ENCODE peak calls at places on chromosomes 3 and 15, in five cellular contexts. W, J, S, G and T are unnamed samples.

GRCh38 chr15:63895787-63896218 is 62.1 kb upstream of the HERC1 start:
- DNase-seq in W (no peak), J (no peak), S (no peak), G (no peak), T (no peak)

GRCh38 chr3:43160664-43161063 is 54.8 kb upstream of the POMGNT2 start:
- DNase-seq in W (no peak), J (no peak), S (no peak), G (no peak), T (no peak)

GRCh38 chr3:145578465-145578864 is 582.5 kb downstream of the PLOD2 start:
- DNase-seq in W (no peak), J (no peak), S (no peak), G (peak), T (no peak)

GRCh38 chr3:24497942-24498341 is 3.3 kb upstream of the THRB start:
- DNase-seq in W (no peak), J (no peak), S (no peak), G (no peak), T (no peak)

GRCh38 chr15:51363391-51363790 is 21.9 kb downstream of the GLDN start:
- DNase-seq in W (no peak), J (no peak), S (no peak), G (no peak), T (no peak)

GRCh38 chr15:36844453-36845094 is 255.8 kb downstream of the MEIS2 start:
- DNase-seq in W (no peak), J (no peak), S (no peak), G (peak), T (no peak)

GRCh38 chr3:100769693-100770092 is 60.4 kb downstream of the TFG start:
- DNase-seq in W (no peak), J (no peak), S (no peak), G (no peak), T (no peak)

GRCh38 chr3:182717216-182717615 is 76.1 kb upstream of the ATP11B start:
- DNase-seq in W (no peak), J (no peak), S (no peak), G (no peak), T (no peak)

GRCh38 chr3:87036671-87037070 is 45.7 kb upstream of the VGLL3 start:
- DNase-seq in W (no peak), J (no peak), S (no peak), G (no peak), T (no peak)

GRCh38 chr3:98518816-98519215 is 3.9 kb downstream of the CLDND1 start:
- DNase-seq in W (no peak), J (no peak), S (no peak), G (no peak), T (no peak)

GRCh38 chr3:84980011-84980410 is 21.2 kb downstream of the CADM2 start:
- DNase-seq in W (no peak), J (no peak), S (no peak), G (no peak), T (no peak)

GRCh38 chr15:49831206-49831965 is 210.5 kb downstream of the DTWD1 start:
- DNase-seq in W (no peak), J (no peak), S (no peak), G (peak), T (no peak)

GRCh38 chr3:172309059-172309458 is 139.2 kb downstream of the GHSR start:
- DNase-seq in W (no peak), J (no peak), S (no peak), G (no peak), T (no peak)

GRCh38 chr3:165389653-165390052 is 193.5 kb upstream of the SLITRK3 start:
- DNase-seq in W (no peak), J (no peak), S (no peak), G (no peak), T (no peak)

GRCh38 chr3:120143676-120144075 is 49.4 kb upstream of the GSK3B start:
- DNase-seq in W (no peak), J (no peak), S (no peak), G (no peak), T (no peak)

GRCh38 chr3:170999737-171000242 is 26.7 kb downstream of the SLC2A2 start:
- DNase-seq in W (no peak), J (no peak), S (no peak), G (no peak), T (no peak)

GRCh38 chr15:39079296-39079834 is 501.5 kb upstream of the THBS1 start:
- DNase-seq in W (no peak), J (no peak), S (no peak), G (no peak), T (no peak)

GRCh38 chr3:138441256-138441655 is 6.8 kb downstream of the ESYT3 start:
- DNase-seq in W (no peak), J (no peak), S (no peak), G (no peak), T (no peak)

GRCh38 chr15:36465304-36465703 is 114.1 kb upstream of the CDIN1 start:
- DNase-seq in W (no peak), J (no peak), S (no peak), G (no peak), T (no peak)

GRCh38 chr3:32216172-32216783 is 22.2 kb upstream of the CMTM8 start:
- DNase-seq in W (no peak), J (no peak), S (no peak), G (no peak), T (no peak)

GRCh38 chr15:90004671-90005070 is 3.5 kb downstream of the ZNF710 start:
- DNase-seq in W (no peak), J (no peak), S (no peak), G (peak), T (no peak)

GRCh38 chr3:126447456-126448106 is 28.1 kb downstream of the ZXDC start:
- DNase-seq in W (no peak), J (no peak), S (no peak), G (peak), T (peak)

GRCh38 chr3:14405120-14405885 is 2.9 kb downstream of the SLC6A6 start:
- DNase-seq in W (no peak), J (no peak), S (no peak), G (no peak), T (no peak)

GRCh38 chr3:178203152-178203551 is 333.1 kb upstream of the KCNMB2 start:
- DNase-seq in W (no peak), J (no peak), S (no peak), G (no peak), T (no peak)

GRCh38 chr3:55246016-55246415 is 241.1 kb downstream of the WNT5A start:
- DNase-seq in W (no peak), J (no peak), S (no peak), G (no peak), T (no peak)

GRCh38 chr15:31390777-31391486 is 64.3 kb downstream of the KLF13 start:
- DNase-seq in W (no peak), J (no peak), S (no peak), G (peak), T (peak)

GRCh38 chr15:77527831-77528231 is 104.9 kb downstream of the LINGO1 start:
- DNase-seq in W (no peak), J (no peak), S (no peak), G (peak), T (no peak)

GRCh38 chr3:59313365-59313764 is 263.5 kb upstream of the CFAP20DC start:
- DNase-seq in W (peak), J (peak), S (peak), G (no peak), T (no peak)
- TF ChIP-seq CTCF in W (peak), J (peak), S (no peak), G (no peak), T (peak)

DNA sequence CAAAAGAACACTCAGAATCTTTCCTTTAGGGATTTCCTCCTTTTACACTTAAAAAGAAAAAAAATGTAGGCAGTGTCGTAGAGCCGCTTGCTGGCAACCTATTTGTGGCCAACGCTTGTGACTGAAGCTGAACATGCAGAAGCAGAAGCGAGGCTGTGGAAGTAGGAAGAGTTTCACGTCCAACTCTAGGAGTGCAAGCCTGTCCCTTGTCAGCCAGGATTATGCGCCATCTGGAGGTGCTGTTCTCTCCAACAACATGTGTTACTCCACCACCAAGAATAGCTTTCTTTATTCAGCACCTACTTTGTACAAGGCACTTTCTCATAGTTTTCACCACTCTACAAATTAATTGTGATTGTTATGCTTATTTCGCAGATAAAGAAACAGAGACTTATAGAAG is 223.2 kb upstream of the LMCD1 start:
- DNase-seq in W (no peak), J (peak), S (no peak), G (no peak), T (no peak)
- TF ChIP-seq CTCF in W (no peak), J (peak), S (no peak), G (no peak), T (no peak)

GRCh38 chr3:185979721-185980121 is 41.9 kb upstream of the TRA2B start:
- DNase-seq in W (no peak), J (no peak), S (no peak), G (no peak), T (no peak)

GRCh38 chr3:185983495-185984141 is 45.8 kb upstream of the TRA2B start:
- DNase-seq in W (peak), J (peak), S (peak), G (peak), T (peak)

GRCh38 chr3:185982632-185983031 is 44.8 kb upstream of the TRA2B start:
- DNase-seq in W (no peak), J (no peak), S (no peak), G (no peak), T (no peak)

GRCh38 chr3:185984203-185984602 is 46.4 kb upstream of the TRA2B start:
- DNase-seq in W (no peak), J (no peak), S (no peak), G (no peak), T (no peak)

DNA sequence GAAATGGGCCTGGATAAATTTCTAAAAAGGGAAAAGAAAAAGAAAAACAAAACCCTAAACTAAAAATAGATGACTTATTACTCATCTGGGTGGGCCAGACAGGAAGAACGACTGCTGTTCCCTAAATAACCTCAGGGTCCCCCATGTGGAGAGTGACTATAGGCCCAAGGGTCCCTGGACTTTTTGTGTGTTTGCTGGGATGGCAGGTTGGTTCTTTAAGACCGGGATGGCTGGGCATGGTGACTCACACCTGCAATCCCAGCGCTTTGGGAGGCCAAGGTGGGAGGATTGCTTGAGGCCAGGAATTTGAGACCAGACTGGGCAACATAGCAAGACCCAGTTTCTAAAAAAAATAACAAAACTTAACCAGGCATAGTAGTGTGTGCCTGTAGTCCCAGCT is 43.8 kb upstream of the TRA2B start:
- DNase-seq in W (no peak), J (no peak), S (no peak), G (no peak), T (no peak)
- TF ChIP-seq CTCF in W (no peak), J (no peak), S (no peak), G (no peak), T (no peak)

DNA sequence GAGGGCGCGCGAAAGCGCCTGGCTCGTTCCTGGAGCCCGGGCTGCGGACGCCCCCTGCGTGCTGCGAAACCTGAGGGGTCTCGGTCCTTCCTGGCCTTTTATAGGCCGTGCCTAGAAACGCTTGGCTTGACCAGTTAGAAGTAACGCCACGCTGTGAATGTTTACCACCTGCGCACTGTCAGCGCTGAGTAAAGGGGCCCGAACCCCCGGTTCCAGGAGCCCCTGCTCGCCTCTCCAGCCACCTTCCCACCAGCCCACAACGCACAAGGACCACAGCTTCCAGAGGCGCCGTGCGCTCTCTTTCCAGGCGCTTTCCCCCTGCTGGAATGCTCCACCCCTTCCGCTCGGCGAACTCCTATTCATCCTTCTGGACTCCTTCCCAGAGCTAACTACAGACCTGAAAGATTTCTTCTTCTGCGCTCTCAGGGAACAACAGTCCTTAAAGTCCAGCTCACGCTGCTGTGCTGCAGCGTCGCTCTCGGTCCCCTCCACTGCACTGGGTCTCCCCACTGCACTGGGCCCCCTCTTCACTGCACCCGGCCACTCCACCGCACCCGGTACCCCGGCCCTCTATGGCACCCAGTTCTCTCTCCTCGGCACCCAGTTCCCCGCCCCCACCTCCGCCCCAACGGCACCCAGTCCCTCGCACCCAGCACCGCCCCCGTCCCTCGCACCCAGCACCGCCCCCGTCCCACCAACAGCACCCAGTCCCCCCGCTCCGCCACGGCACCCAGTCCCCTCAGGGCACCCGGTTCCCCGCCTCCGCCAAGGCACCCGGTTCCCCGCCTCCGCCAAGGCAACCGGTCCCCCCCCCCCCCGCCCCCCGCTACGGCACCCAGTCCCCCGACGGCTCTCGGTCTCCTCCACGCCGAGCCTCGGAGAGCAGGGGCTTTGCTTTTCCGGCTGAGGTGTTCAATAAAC is 69.8 kb downstream of the SQOR start:
- DNase-seq in W (no peak), J (peak), S (no peak), G (peak), T (no peak)
- TF ChIP-seq CTCF in W (no peak), J (no peak), S (no peak), G (no peak), T (no peak)